ENCODE peak calls at places on chromosomes 2 and 18, in five cellular contexts. One of them, this sample, is unnamed.

GRCh38 chr2:113324684-113325160 is 46.0 kb upstream of the PAX8 start:
- DNase-seq in retina: peak; percentile 76
- DNase-seq in heart right ventricle: peak; percentile 23
- DNase-seq in NCI-H1092 treated with DMSO at 0.1 percent for 48 hours: peak; percentile 48
- DNase-seq in dorsolateral prefrontal cortex: no peak
- DNase-seq in this sample: no peak

GRCh38 chr18:7877609-7878008 is 310.5 kb downstream of the PTPRM start:
- DNase-seq in retina: no peak
- DNase-seq in heart right ventricle: no peak
- DNase-seq in NCI-H1092 treated with DMSO at 0.1 percent for 48 hours: no peak
- DNase-seq in dorsolateral prefrontal cortex: no peak
- DNase-seq in this sample: no peak

GRCh38 chr2:30161929-30162328 is 15.1 kb downstream of the YPEL5 start:
- DNase-seq in retina: no peak
- DNase-seq in heart right ventricle: no peak
- DNase-seq in NCI-H1092 treated with DMSO at 0.1 percent for 48 hours: no peak
- DNase-seq in dorsolateral prefrontal cortex: no peak
- DNase-seq in this sample: no peak

GRCh38 chr2:222318026-222318711 is 19.4 kb upstream of the PAX3 start:
- DNase-seq in retina: peak; percentile 90
- DNase-seq in heart right ventricle: peak; percentile 41
- DNase-seq in NCI-H1092 treated with DMSO at 0.1 percent for 48 hours: peak; percentile 81
- DNase-seq in dorsolateral prefrontal cortex: peak; percentile 32
- DNase-seq in this sample: peak; percentile 42

GRCh38 chr2:3805120-3805519 is 101.7 kb downstream of the DCDC2C start:
- DNase-seq in retina: peak; percentile 61
- DNase-seq in heart right ventricle: no peak
- DNase-seq in NCI-H1092 treated with DMSO at 0.1 percent for 48 hours: peak; percentile 2
- DNase-seq in dorsolateral prefrontal cortex: no peak
- DNase-seq in this sample: no peak

GRCh38 chr18:59518705-59519104 is 159.6 kb upstream of the LMAN1 start:
- DNase-seq in retina: no peak
- DNase-seq in heart right ventricle: no peak
- DNase-seq in NCI-H1092 treated with DMSO at 0.1 percent for 48 hours: no peak
- DNase-seq in dorsolateral prefrontal cortex: no peak
- DNase-seq in this sample: no peak

GRCh38 chr2:47003641-47004427 is 88.2 kb upstream of the MCFD2 start:
- DNase-seq in retina: peak; percentile 16
- DNase-seq in heart right ventricle: no peak
- DNase-seq in NCI-H1092 treated with DMSO at 0.1 percent for 48 hours: no peak
- DNase-seq in dorsolateral prefrontal cortex: no peak
- DNase-seq in this sample: no peak

GRCh38 chr2:28507806-28508764 is 12.2 kb downstream of the PLB1 start:
- DNase-seq in retina: no peak
- DNase-seq in heart right ventricle: no peak
- DNase-seq in NCI-H1092 treated with DMSO at 0.1 percent for 48 hours: no peak
- DNase-seq in dorsolateral prefrontal cortex: no peak
- DNase-seq in this sample: no peak

GRCh38 chr2:223928113-223929006 is 16.8 kb downstream of the WDFY1 start:
- DNase-seq in retina: no peak
- DNase-seq in heart right ventricle: no peak
- DNase-seq in NCI-H1092 treated with DMSO at 0.1 percent for 48 hours: no peak
- DNase-seq in dorsolateral prefrontal cortex: no peak
- DNase-seq in this sample: no peak

GRCh38 chr2:71713581-71714580 is 260.5 kb downstream of the DYSF start:
- DNase-seq in retina: no peak
- DNase-seq in heart right ventricle: no peak
- DNase-seq in NCI-H1092 treated with DMSO at 0.1 percent for 48 hours: no peak
- DNase-seq in dorsolateral prefrontal cortex: no peak
- DNase-seq in this sample: no peak

GRCh38 chr2:220192994-220193753 is 565.7 kb downstream of the SLC4A3 start:
- DNase-seq in retina: no peak
- DNase-seq in heart right ventricle: no peak
- DNase-seq in NCI-H1092 treated with DMSO at 0.1 percent for 48 hours: no peak
- DNase-seq in dorsolateral prefrontal cortex: no peak
- DNase-seq in this sample: no peak

GRCh38 chr2:45121236-45121927 is 112.1 kb upstream of the SIX2 start:
- DNase-seq in retina: no peak
- DNase-seq in heart right ventricle: no peak
- DNase-seq in NCI-H1092 treated with DMSO at 0.1 percent for 48 hours: no peak
- DNase-seq in dorsolateral prefrontal cortex: no peak
- DNase-seq in this sample: no peak

GRCh38 chr2:178006710-178007109 is 65.9 kb downstream of the PDE11A start:
- DNase-seq in retina: no peak
- DNase-seq in heart right ventricle: no peak
- DNase-seq in NCI-H1092 treated with DMSO at 0.1 percent for 48 hours: no peak
- DNase-seq in dorsolateral prefrontal cortex: no peak
- DNase-seq in this sample: no peak

GRCh38 chr2:126775300-126775985 is 119.5 kb downstream of the GYPC start:
- DNase-seq in retina: no peak
- DNase-seq in heart right ventricle: no peak
- DNase-seq in NCI-H1092 treated with DMSO at 0.1 percent for 48 hours: no peak
- DNase-seq in dorsolateral prefrontal cortex: no peak
- DNase-seq in this sample: no peak

GRCh38 chr2:216632952-216633615 is at the start of gene IGFBP2:
- DNase-seq in retina: peak; percentile 91
- DNase-seq in heart right ventricle: peak; percentile 48
- DNase-seq in NCI-H1092 treated with DMSO at 0.1 percent for 48 hours: peak; percentile 71
- DNase-seq in dorsolateral prefrontal cortex: no peak
- DNase-seq in this sample: no peak

GRCh38 chr2:36889782-36890181 is 76.6 kb downstream of the STRN start:
- DNase-seq in retina: no peak
- DNase-seq in heart right ventricle: no peak
- DNase-seq in NCI-H1092 treated with DMSO at 0.1 percent for 48 hours: no peak
- DNase-seq in dorsolateral prefrontal cortex: no peak
- DNase-seq in this sample: no peak

GRCh38 chr2:83006991-83007390 is 1452.1 kb downstream of the SUCLG1 start:
- DNase-seq in retina: no peak
- DNase-seq in heart right ventricle: no peak
- DNase-seq in NCI-H1092 treated with DMSO at 0.1 percent for 48 hours: no peak
- DNase-seq in dorsolateral prefrontal cortex: no peak
- DNase-seq in this sample: no peak

GRCh38 chr2:203404996-203405395 is 76.8 kb downstream of the ABI2 start:
- DNase-seq in retina: no peak
- DNase-seq in heart right ventricle: no peak
- DNase-seq in NCI-H1092 treated with DMSO at 0.1 percent for 48 hours: no peak
- DNase-seq in dorsolateral prefrontal cortex: no peak
- DNase-seq in this sample: no peak

GRCh38 chr2:234973008-234973407 is 21.2 kb downstream of the SH3BP4 start:
- DNase-seq in retina: no peak
- DNase-seq in heart right ventricle: no peak
- DNase-seq in NCI-H1092 treated with DMSO at 0.1 percent for 48 hours: no peak
- DNase-seq in dorsolateral prefrontal cortex: no peak
- DNase-seq in this sample: no peak

GRCh38 chr2:42297322-42297936 is 63.6 kb downstream of the COX7A2L start:
- DNase-seq in retina: no peak
- DNase-seq in heart right ventricle: no peak
- DNase-seq in NCI-H1092 treated with DMSO at 0.1 percent for 48 hours: no peak
- DNase-seq in dorsolateral prefrontal cortex: no peak
- DNase-seq in this sample: no peak

GRCh38 chr2:1497122-1497611 is 83.9 kb downstream of the TPO start:
- DNase-seq in retina: no peak
- DNase-seq in heart right ventricle: no peak
- DNase-seq in NCI-H1092 treated with DMSO at 0.1 percent for 48 hours: no peak
- DNase-seq in dorsolateral prefrontal cortex: no peak
- DNase-seq in this sample: no peak

GRCh38 chr2:169363570-169364150 is 1.3 kb upstream of the LRP2 start:
- DNase-seq in retina: peak; percentile 82
- DNase-seq in heart right ventricle: peak; percentile 6
- DNase-seq in NCI-H1092 treated with DMSO at 0.1 percent for 48 hours: no peak
- DNase-seq in dorsolateral prefrontal cortex: peak; percentile 15
- DNase-seq in this sample: peak; percentile 44

This sample was measured in hippocampal formation.